ENCODE peak calls at places on chromosomes 13 and 19, in six cellular contexts. L is NCI-H187; V is activated CD4-positive, alpha-beta T cell treated with anti-CD3 and anti-CD28 coated beads for 24 hours; B is left ventricle myocardium inferior; C is AG04450; Q is CD4-positive, CD25-positive, alpha-beta regulatory T cell. K is an unnamed sample.

GRCh38 chr19:15112385-15112784 is 5.2 kb downstream of the SYDE1 start:
- DNase-seq in L (no peak), V (no peak), B (no peak), C (no peak), Q (no peak), K (no peak)

GRCh38 chr19:2690856-2691255 is 11.6 kb downstream of the GNG7 start:
- DNase-seq in L (no peak), V (no peak), B (no peak), C (no peak), Q (no peak), K (no peak)

GRCh38 chr13:113537909-113538688 is 46.5 kb upstream of the TFDP1 start:
- DNase-seq in L (no peak), V (no peak), B (no peak), C (no peak), Q (no peak), K (no peak)

GRCh38 chr13:25085125-25085742 is 10.7 kb upstream of the PABPC3 start:
- DNase-seq in L (no peak), V (peak), B (no peak), C (no peak), Q (no peak), K (peak)

GRCh38 chr19:1084024-1084868 is 10.9 kb downstream of the POLR2E start:
- DNase-seq in L (no peak), V (no peak), B (no peak), C (no peak), Q (no peak), K (no peak)

GRCh38 chr13:95122063-95122462 is 179.2 kb downstream of the ABCC4 start:
- DNase-seq in L (no peak), V (no peak), B (no peak), C (no peak), Q (no peak), K (no peak)

GRCh38 chr19:31470229-31470939 is 121.1 kb upstream of the TSHZ3 start:
- DNase-seq in L (no peak), V (no peak), B (no peak), C (no peak), Q (no peak), K (no peak)

GRCh38 chr19:48745208-48745995 is 1.3 kb downstream of the IZUMO1 start:
- DNase-seq in L (peak), V (peak), B (no peak), C (no peak), Q (peak), K (peak)

K was measured in nephron progenitor cell.